ENCODE peak calls at places on chromosomes 7 and 10, in seven cellular contexts. Q is testis, B is Peyer's patch, L is BE2C, F is OCI-LY7, S is small intestine, U is psoas muscle. X is an unnamed sample. For H3K4me1, the result is how much of the 10 kb centered on the place peaks cover.

GRCh38 chr10:98435178-98435577 is 11.6 kb downstream of the HPS1 start:
- DNase-seq in Q (no peak), B (no peak), L (no peak), F (no peak), S (no peak), U (no peak), X (no peak)

GRCh38 chr7:137983308-137984008 is 18.4 kb downstream of the CREB3L2 start:
- DNase-seq in Q (peak), B (no peak), L (no peak), F (no peak), S (no peak), U (peak), X (no peak)

GRCh38 chr10:21626457-21627161 is 92.6 kb downstream of the MLLT10 start:
- DNase-seq in Q (no peak), B (no peak), L (no peak), F (no peak), S (no peak), U (no peak), X (no peak)

GRCh38 chr10:118812393-118812740 is 57.6 kb upstream of the CACUL1 start:
- DNase-seq in Q (no peak), B (no peak), L (no peak), F (no peak), S (no peak), U (no peak), X (no peak)

GRCh38 chr10:42551582-42552187 is 86.7 kb downstream of the ZNF33B start:
- DNase-seq in Q (no peak), B (no peak), L (no peak), F (no peak), S (no peak), U (no peak), X (no peak)

GRCh38 chr10:104581884-104582603 is 59.0 kb upstream of the SORCS3 start:
- DNase-seq in Q (no peak), B (no peak), L (no peak), F (no peak), S (no peak), U (no peak), X (no peak)

GRCh38 chr7:116454377-116454776 is 45.2 kb upstream of the CAV2 start:
- DNase-seq in Q (no peak), B (no peak), L (no peak), F (no peak), S (no peak), U (no peak), X (no peak)

GRCh38 chr10:670990-671389 is 18.5 kb downstream of the DIP2C start:
- DNase-seq in Q (no peak), B (no peak), L (no peak), F (no peak), S (no peak), U (no peak), X (no peak)

GRCh38 chr7:35647171-35647574 is 47.8 kb downstream of the HERPUD2 start:
- DNase-seq in Q (peak), B (no peak), L (no peak), F (no peak), S (no peak), U (no peak), X (peak)

GRCh38 chr7:27814054-27814453 is 74.1 kb downstream of the TAX1BP1 start:
- DNase-seq in Q (no peak), B (no peak), L (no peak), F (no peak), S (no peak), U (no peak), X (no peak)

GRCh38 chr10:22712246-22712958 is 2.0 kb downstream of the PIP4K2A start:
- DNase-seq in Q (no peak), B (no peak), L (no peak), F (no peak), S (no peak), U (no peak), X (no peak)

GRCh38 chr7:44973610-44974401 is 5.0 kb downstream of the MYO1G start:
- DNase-seq in Q (peak), B (no peak), L (peak), F (peak), S (peak), U (no peak), X (peak)

GRCh38 chr10:63588436-63589180 is 67.4 kb downstream of the REEP3 start:
- DNase-seq in Q (no peak), B (no peak), L (no peak), F (no peak), S (peak), U (no peak), X (no peak)

GRCh38 chr7:121909721-121910359 is 36.9 kb downstream of the PTPRZ1 start:
- DNase-seq in Q (no peak), B (no peak), L (no peak), F (no peak), S (no peak), U (no peak), X (no peak)
- H3K4me1 ChIP-seq in Q (under half), B (under half), L (under half), F (under half), S (under half), U (under half), X (under half)

GRCh38 chr10:95545981-95546380 is 15.2 kb downstream of the SORBS1 start:
- DNase-seq in Q (no peak), B (no peak), L (no peak), F (no peak), S (no peak), U (no peak), X (no peak)
- H3K4me1 ChIP-seq in Q (under half), B (under half), L (under half), F (under half), S (under half), U (half or more), X (under half)

DNA sequence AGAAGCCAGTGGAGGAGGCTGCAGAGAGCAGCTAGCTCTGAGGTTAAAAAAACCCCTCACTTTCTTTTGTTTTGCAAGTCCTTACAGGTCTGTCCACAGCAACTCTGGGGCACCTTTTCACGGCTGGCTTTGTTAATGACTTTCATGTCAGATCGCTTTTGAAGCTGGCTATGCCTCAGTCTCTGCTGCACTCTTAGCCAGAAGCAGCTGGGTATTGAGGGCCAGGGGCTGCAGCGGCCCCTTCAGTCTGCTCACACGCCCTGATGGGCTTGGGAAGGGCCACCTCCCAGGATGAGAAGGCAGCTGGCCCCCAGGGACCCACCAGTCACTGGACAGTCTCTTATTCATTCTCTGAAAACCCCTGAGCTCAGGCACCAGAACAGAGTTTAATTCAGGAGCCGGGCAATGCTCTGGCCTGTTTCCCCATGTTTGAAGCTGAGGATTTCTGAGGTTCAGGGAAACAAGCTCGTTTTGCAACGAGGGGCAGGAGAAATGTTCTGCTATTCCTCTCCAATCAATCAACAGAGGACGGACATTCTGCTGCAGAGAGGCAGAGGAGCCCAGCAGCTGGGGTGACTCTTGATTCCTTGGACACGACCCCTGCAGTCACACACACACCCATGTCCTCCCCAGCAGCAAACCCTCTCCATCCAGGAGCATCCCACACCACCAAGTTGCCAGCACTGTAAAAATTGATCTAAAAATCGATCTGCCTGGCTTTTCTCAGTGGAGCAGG is 31.0 kb downstream of the TRIM8 start:
- DNase-seq in Q (no peak), B (no peak), L (peak), F (no peak), S (no peak), U (no peak), X (no peak)
- H3K4me1 ChIP-seq in Q (half or more), B (under half), L (half or more), F (under half), S (under half), U (under half), X (under half)

DNA sequence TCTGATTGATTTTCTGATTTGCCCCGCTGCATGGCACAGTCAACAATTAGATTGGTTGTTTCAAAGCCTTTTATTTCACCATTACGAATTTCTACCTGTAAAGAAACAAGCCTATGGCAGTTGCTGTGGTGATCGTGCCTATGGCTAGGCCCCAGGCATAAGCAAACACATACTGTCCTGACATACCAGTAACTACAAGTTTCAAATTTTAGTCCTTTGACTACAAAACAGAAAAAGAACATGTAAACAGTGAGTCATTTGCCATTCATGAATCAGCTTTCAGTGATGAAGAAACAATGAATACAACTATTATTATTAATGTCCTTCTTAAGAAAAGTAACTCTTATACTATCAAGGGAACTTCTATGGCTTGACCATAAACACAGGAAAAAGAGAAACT is 168.0 kb upstream of the LRRN3 start:
- DNase-seq in Q (no peak), B (no peak), L (no peak), F (no peak), S (no peak), U (no peak), X (no peak)
- H3K4me1 ChIP-seq in Q (under half), B (under half), L (under half), F (under half), S (under half), U (under half), X (under half)

GRCh38 chr7:2112261-2113203 is 120.2 kb downstream of the MAD1L1 start:
- DNase-seq in Q (no peak), B (no peak), L (no peak), F (no peak), S (no peak), U (no peak), X (no peak)

GRCh38 chr7:2109251-2109935 is 123.4 kb downstream of the MAD1L1 start:
- DNase-seq in Q (no peak), B (no peak), L (no peak), F (peak), S (no peak), U (no peak), X (no peak)

GRCh38 chr7:2109936-2110585 is 122.7 kb downstream of the MAD1L1 start:
- DNase-seq in Q (no peak), B (peak), L (peak), F (peak), S (peak), U (no peak), X (peak)

GRCh38 chr7:2110586-2111396 is 122.0 kb downstream of the MAD1L1 start:
- DNase-seq in Q (no peak), B (peak), L (no peak), F (no peak), S (peak), U (no peak), X (no peak)

DNA sequence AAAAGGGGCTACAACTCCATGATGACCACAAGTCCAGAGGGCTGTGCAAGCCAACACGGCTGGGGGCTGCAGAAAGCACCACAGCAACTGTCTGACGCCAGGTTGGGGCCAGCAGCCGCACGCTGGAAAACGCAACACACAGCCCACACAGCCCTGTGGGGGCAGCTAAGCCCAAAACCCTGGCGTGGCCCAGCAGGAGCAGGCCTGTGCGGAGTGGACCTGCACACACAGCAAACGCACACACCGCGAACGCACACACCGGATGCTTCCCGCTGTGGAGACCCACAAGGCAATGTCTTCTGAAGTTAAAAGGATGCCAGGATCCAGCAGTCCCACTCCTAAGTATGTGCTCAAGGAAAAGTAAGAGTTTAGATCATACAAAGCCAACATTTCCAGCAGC is 121.2 kb downstream of the MAD1L1 start:
- DNase-seq in Q (no peak), B (no peak), L (no peak), F (no peak), S (no peak), U (no peak), X (no peak)
- H3K4me1 ChIP-seq in Q (under half), B (under half), L (under half), F (under half), S (under half), U (under half), X (under half)

DNA sequence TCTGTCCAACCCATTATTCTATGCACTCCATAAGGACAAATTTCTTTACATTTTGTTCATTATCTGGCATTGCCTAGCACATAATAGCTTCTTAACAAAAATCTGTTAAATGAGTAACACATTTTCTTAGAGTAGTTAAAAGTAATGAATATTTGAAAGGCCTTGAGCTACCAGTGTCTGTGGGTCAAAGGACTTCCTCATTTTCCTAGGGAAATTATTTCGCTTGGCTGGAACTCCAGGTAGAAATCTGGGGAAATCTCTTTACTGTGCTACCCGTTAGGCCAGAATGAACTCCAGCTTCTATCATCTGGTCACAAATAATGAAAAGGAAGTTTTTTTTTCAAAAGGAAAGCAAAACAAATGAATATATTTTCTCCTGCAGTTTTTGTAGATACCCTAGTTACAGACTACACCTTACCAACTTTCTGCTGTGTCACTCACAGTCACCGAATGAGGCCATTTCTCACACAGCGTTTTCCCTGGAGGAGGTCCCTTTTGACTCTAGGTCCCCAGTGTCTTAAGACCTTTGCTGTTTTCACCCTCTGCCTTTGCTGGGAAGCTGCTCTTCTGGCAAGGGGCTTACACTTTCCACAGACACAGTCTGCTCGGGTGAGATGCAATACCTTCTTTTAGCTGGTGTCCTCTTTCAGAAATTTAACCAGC is 1.6 kb downstream of the SAMD9L start:
- DNase-seq in Q (no peak), B (no peak), L (no peak), F (no peak), S (no peak), U (no peak), X (no peak)
- H3K4me1 ChIP-seq in Q (under half), B (under half), L (under half), F (under half), S (under half), U (under half), X (under half)